ENCODE peak calls at places on chromosomes 16 and 17, in four cellular contexts. O is CD4-positive, CD25-positive, alpha-beta regulatory T cell; L is epithelial cell of esophagus; H is body of pancreas. F is an unnamed sample.

GRCh38 chr16:85829266-85829665 is 29.8 kb downstream of the COX4I1 start:
- DNase-seq in O (no peak), L (no peak), H (no peak), F (no peak)

GRCh38 chr17:50102164-50102991 is 7.2 kb downstream of the PDK2 start:
- DNase-seq in O (no peak), L (no peak), H (peak), F (no peak)

GRCh38 chr16:24681793-24682192 is 47.7 kb upstream of the TNRC6A start:
- DNase-seq in O (no peak), L (peak), H (no peak), F (no peak)

GRCh38 chr16:68509381-68509780 is 29.7 kb upstream of the ZFP90 start:
- DNase-seq in O (no peak), L (no peak), H (no peak), F (no peak)

GRCh38 chr16:56279132-56279531 is 87.8 kb downstream of the GNAO1 start:
- DNase-seq in O (no peak), L (peak), H (no peak), F (peak)

GRCh38 chr17:69320210-69320907 is 6.6 kb downstream of the ABCA5 start:
- DNase-seq in O (no peak), L (no peak), H (no peak), F (no peak)

GRCh38 chr17:7021993-7022778 is 664 bp upstream of the BCL6B start:
- DNase-seq in O (peak), L (peak), H (peak), F (peak)

GRCh38 chr16:79770244-79771064 is 169.9 kb upstream of the MAF start:
- DNase-seq in O (peak), L (peak), H (peak), F (peak)

GRCh38 chr16:70759666-70760065 is 41.3 kb downstream of the VAC14 start:
- DNase-seq in O (no peak), L (no peak), H (no peak), F (no peak)

GRCh38 chr17:59521465-59522126 is 43.8 kb upstream of the DHX40 start:
- DNase-seq in O (peak), L (peak), H (peak), F (peak)

GRCh38 chr17:49913226-49914095 is 55.5 kb upstream of the DLX4 start:
- DNase-seq in O (no peak), L (peak), H (no peak), F (no peak)

GRCh38 chr16:85612191-85612800 is 826 bp upstream of the GSE1 start:
- DNase-seq in O (no peak), L (peak), H (peak), F (peak)

GRCh38 chr17:50893183-50893993 is 27.2 kb upstream of the TOB1 start:
- DNase-seq in O (no peak), L (peak), H (peak), F (no peak)

GRCh38 chr16:2033057-2033911 is 6.6 kb downstream of the NHERF2 start:
- DNase-seq in O (no peak), L (no peak), H (peak), F (no peak)

GRCh38 chr16:2036200-2036966 is 9.7 kb downstream of the NHERF2 start:
- DNase-seq in O (no peak), L (no peak), H (no peak), F (no peak)

GRCh38 chr16:2035431-2036199 is 8.9 kb downstream of the NHERF2 start:
- DNase-seq in O (no peak), L (no peak), H (peak), F (no peak)

GRCh38 chr16:2037115-2037514 is 10.4 kb downstream of the NHERF2 start:
- DNase-seq in O (no peak), L (no peak), H (no peak), F (no peak)

GRCh38 chr16:2034695-2035430 is 8.2 kb downstream of the NHERF2 start:
- DNase-seq in O (no peak), L (no peak), H (no peak), F (no peak)
- H3K4me3 ChIP-seq in O (no peak), L (no peak), H (no peak), F (no peak)

GRCh38 chr17:39156491-39156890 is 5.1 kb upstream of the PLXDC1 start:
- DNase-seq in O (no peak), L (no peak), H (no peak), F (no peak)
- H3K4me3 ChIP-seq in O (no peak), L (no peak), H (no peak), F (no peak)

GRCh38 chr16:1543085-1543896 is 9.8 kb downstream of the TMEM204 start:
- DNase-seq in O (no peak), L (peak), H (peak), F (peak)
- H3K4me3 ChIP-seq in O (peak), L (no peak), H (no peak), F (no peak)

GRCh38 chr17:973053-973452 is 6.5 kb downstream of the NXN start:
- DNase-seq in O (no peak), L (peak), H (no peak), F (no peak)

GRCh38 chr17:970388-970768 is 9.2 kb downstream of the NXN start:
- DNase-seq in O (no peak), L (no peak), H (no peak), F (no peak)

GRCh38 chr17:967122-967521 is 12.5 kb downstream of the NXN start:
- DNase-seq in O (no peak), L (no peak), H (no peak), F (no peak)

GRCh38 chr17:968812-969766 is 10.5 kb downstream of the NXN start:
- DNase-seq in O (no peak), L (peak), H (no peak), F (no peak)

DNA sequence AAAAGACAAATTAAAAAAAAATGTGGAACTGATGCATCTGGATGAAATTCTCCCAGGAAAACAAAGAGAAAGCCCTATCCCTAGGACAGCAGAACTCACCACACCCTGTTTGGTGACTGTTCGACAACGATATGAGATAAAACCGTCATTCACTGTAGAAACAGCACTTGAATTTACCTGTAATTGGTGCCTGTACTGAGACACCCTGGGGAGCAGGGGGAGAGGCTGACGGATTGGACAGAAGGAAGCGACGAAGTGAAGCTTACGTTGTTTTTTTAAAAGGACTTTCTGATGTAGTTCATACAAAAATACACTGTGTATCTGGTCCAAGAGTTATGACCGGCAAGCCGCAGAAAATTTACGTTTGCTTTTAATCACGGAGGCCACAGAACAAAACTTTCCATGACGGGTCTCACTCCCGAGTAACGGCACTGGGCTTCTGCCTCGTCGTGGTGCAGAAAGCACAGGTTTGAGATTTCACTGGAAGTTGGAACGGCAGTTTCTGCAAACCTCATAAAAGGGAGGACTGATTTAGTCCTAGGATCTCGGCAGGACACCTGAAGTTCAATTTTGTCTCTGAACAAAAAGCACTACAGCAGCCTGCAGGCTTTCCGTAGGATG is 9.7 kb downstream of the NXN start:
- DNase-seq in O (no peak), L (peak), H (no peak), F (no peak)
- H3K4me3 ChIP-seq in O (no peak), L (peak), H (no peak), F (no peak)

DNA sequence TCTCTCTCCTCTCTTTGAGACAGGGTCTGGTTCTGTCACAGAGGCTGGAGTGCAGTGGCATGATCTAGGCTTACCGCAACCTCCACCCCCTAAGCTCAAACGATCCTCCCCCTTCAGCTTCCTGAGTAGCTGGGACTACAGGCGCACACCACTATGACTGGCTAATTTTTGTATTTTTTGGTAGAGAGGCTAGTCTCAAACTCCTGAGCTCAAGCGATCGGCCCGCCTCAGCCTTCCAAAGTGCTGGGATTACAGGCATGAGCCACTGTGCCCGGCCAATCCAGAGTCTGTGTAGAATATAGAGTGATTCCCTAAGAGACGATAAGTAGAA is 65.8 kb upstream of the RPH3AL start:
- DNase-seq in O (peak), L (no peak), H (no peak), F (peak)
- H3K4me3 ChIP-seq in O (peak), L (no peak), H (no peak), F (peak)

DNA sequence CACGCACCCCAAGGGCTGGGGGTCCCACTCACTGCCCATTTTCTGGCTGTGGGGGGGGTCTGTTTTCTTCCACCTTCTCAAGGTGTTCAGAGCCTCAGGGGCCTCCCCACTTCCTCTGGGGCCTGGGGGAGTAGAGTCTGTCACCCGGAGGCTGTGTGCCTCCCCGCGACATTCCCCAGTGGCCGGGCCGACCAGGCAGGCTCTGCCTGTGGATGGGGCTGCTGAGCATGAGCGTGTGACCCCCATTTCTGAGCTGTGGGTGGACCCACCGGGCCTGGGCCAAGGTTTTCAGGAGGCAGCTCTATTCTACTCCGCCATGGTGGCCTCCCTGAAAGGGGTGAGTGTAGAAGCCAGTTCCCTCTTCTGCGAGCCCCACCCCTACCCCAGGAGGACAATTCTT is 1.0 kb downstream of the MSLN start:
- DNase-seq in O (no peak), L (no peak), H (no peak), F (no peak)
- H3K4me3 ChIP-seq in O (no peak), L (no peak), H (no peak), F (no peak)

DNA sequence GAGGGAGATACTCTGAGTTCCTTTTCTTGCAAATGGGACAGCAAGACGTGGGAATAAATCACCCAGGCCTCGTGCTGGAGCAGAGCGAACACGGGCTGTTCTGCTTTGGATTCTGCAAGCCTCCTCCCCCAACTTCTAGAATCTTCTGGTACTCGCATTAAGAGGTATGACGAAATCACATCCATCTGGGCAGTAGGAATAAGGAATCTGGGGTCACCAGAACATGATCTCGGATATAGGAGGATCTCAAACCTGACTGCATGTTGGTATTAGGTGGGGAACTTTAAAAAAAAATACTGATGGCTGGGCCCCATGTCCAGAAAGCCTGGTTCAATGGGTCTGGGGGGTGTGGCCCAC is 49.8 kb upstream of the USP7 start:
- DNase-seq in O (no peak), L (no peak), H (no peak), F (no peak)
- H3K4me3 ChIP-seq in O (no peak), L (no peak), H (no peak), F (no peak)

DNA sequence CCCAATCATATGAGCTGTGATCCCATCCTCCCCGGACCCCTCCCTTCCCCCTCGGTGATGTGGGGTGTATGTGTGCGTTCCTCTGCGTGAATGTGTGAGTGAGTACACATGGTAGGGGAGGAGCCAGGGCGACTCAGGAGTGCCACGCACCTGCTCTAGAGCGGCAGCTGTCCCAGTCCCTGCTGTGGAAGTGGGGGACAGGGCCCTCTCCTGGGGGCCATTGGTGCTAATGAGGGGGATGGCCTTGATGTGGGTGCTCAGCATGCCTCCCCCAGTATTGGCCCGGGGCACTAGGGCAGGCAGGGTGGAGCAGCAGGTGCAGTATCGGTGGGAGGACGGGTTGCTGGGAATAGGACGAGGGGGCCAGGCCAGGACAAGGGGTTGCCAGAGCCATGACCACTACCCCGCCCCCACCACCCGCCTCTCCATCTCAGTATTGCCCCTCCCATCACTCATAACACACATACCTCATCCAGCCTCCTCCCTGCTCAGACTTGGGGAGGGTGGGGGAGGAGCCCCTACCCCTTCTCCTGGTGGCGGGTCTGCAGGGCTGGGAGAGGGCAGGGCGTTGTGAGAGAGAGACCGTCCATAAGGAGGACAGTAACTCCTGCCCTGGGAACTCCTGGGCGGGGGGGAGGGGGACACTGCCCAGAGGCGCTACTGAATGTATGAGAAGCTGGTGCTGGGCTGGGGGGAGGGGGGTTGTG is 8.5 kb downstream of the NR1D1 start:
- DNase-seq in O (no peak), L (no peak), H (peak), F (no peak)
- H3K4me3 ChIP-seq in O (no peak), L (no peak), H (no peak), F (no peak)

DNA sequence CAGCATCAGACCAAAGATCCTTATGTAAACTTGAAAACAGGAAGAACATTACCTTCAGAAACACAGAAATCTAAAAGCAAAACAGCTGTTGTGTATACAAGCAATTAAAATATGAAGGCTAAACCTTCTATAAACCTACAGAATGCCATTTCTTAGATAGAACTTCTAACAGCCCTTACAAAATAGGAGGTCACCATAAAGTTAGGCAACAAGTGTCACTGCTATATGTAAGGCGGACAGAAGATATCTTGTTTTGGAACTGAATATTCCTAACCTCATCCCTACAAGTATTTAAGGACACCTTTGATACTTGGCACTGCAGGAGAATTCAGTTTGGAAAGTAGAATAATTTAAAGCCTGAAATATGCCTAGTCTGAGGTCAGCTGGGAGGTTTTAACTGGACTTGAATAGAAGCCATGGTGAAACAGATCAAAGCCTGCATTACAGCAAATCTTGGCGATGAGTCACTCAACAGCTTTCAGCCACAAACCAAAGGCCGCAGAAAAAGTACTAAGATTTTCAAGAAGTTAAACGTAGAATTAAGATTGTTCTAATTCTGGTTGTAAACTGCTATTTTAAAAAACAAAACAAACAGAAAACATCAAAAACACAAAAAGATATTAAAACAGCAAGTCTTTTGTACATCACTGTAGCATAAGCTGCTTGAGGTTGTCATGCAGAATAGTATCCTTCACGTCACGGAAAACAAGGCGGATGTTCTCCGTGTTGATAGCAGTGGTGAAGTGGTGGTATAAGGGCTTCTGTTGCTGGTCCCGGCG is 42.7 kb downstream of the GNA13 start:
- DNase-seq in O (no peak), L (peak), H (no peak), F (peak)
- H3K4me3 ChIP-seq in O (peak), L (no peak), H (no peak), F (no peak)

GRCh38 chr17:79916506-79916905 is 77.3 kb upstream of the CBX4 start:
- DNase-seq in O (no peak), L (no peak), H (no peak), F (no peak)
- H3K4me3 ChIP-seq in O (no peak), L (no peak), H (no peak), F (no peak)